ENCODE peak calls at places on chromosome 9, in nine cellular contexts. L is tibial nerve; U is neuronal stem cell; B is AG10803; Q is CD8-positive, alpha-beta T cell; O is heart left ventricle; J is thyroid gland; Y is fibroblast of lung; C is cardiac fibroblast. M is an unnamed sample.

GRCh38 chr9:72897069-72897649 is 55.7 kb downstream of the ALDH1A1 start:
- DNase-seq in L (no peak), O (no peak), U (no peak), J (no peak), Y (no peak), B (no peak), C (no peak), Q (no peak), M (no peak)

GRCh38 chr9:125121156-125121555 is 22.2 kb downstream of the SCAI start:
- DNase-seq in Q (no peak), C (no peak), O (no peak), J (no peak), L (no peak), B (no peak), Y (peak), U (no peak), M (no peak)

GRCh38 chr9:12884736-12885395 is 110.0 kb downstream of the LURAP1L start:
- DNase-seq in Y (peak), Q (no peak), C (peak), L (no peak), J (no peak), U (no peak), B (peak), O (no peak), M (peak)

GRCh38 chr9:42388146-42388690 is 204.8 kb downstream of the SPATA31A6 start:
- DNase-seq in J (no peak), L (no peak), U (no peak), C (no peak), B (no peak), Y (no peak), Q (no peak), O (no peak), M (no peak)

GRCh38 chr9:18896531-18897179 is 136.4 kb downstream of the SAXO1 start:
- DNase-seq in U (no peak), Q (no peak), B (no peak), O (no peak), J (no peak), C (no peak), L (no peak), Y (peak), M (no peak)

GRCh38 chr9:133638076-133638475 is 1.9 kb downstream of the DBH start:
- DNase-seq in L (no peak), Y (no peak), J (no peak), B (no peak), C (no peak), U (no peak), Q (no peak), O (no peak), M (no peak)

GRCh38 chr9:123522921-123523320 is 166.9 kb downstream of the CRB2 start:
- DNase-seq in C (no peak), O (no peak), Y (no peak), L (no peak), J (no peak), Q (no peak), U (no peak), B (peak), M (no peak)

GRCh38 chr9:15206949-15207696 is 99.9 kb downstream of the TTC39B start:
- DNase-seq in J (no peak), Y (no peak), O (no peak), U (no peak), C (no peak), L (no peak), Q (no peak), B (no peak), M (no peak)

GRCh38 chr9:134224130-134224826 is 59.9 kb upstream of the RNU6ATAC start:
- DNase-seq in C (no peak), L (no peak), O (no peak), J (no peak), U (no peak), B (no peak), Q (no peak), Y (no peak), M (no peak)

GRCh38 chr9:130934246-130934645 is 4.8 kb downstream of the FIBCD1 start:
- DNase-seq in B (no peak), L (no peak), O (no peak), Y (no peak), J (no peak), Q (no peak), C (no peak), U (no peak), M (no peak)

GRCh38 chr9:125763373-125763772 is 16.2 kb downstream of the PBX3 start:
- DNase-seq in U (no peak), L (no peak), Y (peak), J (no peak), C (peak), O (no peak), Q (no peak), B (no peak), M (peak)

GRCh38 chr9:88776717-88777497 is 214.4 kb upstream of the S1PR3 start:
- DNase-seq in B (peak), Y (peak), J (no peak), U (no peak), O (no peak), Q (no peak), L (no peak), C (peak), M (no peak)

GRCh38 chr9:107637421-107638420 is 148.2 kb upstream of the KLF4 start:
- DNase-seq in C (peak), Y (peak), U (peak), Q (no peak), O (peak), L (peak), B (peak), J (peak), M (peak)

GRCh38 chr9:113886471-113886870 is 10.4 kb downstream of the ZNF618 start:
- DNase-seq in L (no peak), C (peak), Q (no peak), J (no peak), Y (no peak), B (no peak), U (no peak), O (no peak), M (no peak)

GRCh38 chr9:132384376-132384775 is 22.3 kb downstream of the TTF1 start:
- DNase-seq in B (no peak), L (no peak), C (no peak), Y (no peak), Q (no peak), U (no peak), J (no peak), O (no peak), M (no peak)

GRCh38 chr9:92952861-92953620 is 5.7 kb downstream of the FGD3 start:
- DNase-seq in U (no peak), C (peak), Y (peak), L (no peak), O (no peak), Q (no peak), J (peak), B (no peak), M (no peak)
- H3K4me3 ChIP-seq in U (no peak), C (no peak), Y (no peak), L (no peak), O (no peak), Q (peak), J (no peak), B (no peak), M (no peak)

GRCh38 chr9:85717220-85717619 is 24.5 kb downstream of the AGTPBP1 start:
- DNase-seq in J (no peak), L (no peak), Q (no peak), O (no peak), Y (no peak), B (no peak), U (no peak), C (no peak), M (no peak)
- H3K4me3 ChIP-seq in J (no peak), L (no peak), Q (no peak), O (no peak), Y (no peak), B (no peak), U (no peak), C (no peak), M (no peak)

DNA sequence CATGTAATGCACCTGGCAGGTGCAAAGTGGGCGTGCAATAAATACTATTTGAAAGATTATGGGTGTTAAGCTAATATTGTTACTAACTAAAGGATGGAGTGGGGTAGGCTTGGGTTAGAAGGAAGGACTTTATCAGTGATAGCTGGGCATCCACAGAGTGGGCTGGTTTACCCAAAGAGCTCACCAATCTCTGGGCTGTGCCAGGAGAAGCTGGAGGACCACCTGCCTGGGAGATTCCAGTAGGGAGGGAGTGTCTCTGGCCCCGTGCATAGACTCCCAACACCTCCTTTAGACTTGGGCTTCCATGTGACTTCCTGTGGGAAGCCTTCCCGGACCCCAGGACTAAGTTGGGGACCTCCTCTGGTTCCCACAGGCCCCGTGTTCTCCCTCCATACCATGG is 5.6 kb upstream of the URM1 start:
- DNase-seq in U (no peak), C (no peak), Y (no peak), L (no peak), Q (no peak), O (no peak), J (no peak), B (no peak), M (no peak)
- H3K4me3 ChIP-seq in U (no peak), C (no peak), Y (no peak), L (no peak), Q (peak), O (no peak), J (no peak), B (no peak), M (peak)

GRCh38 chr9:37187713-37188439 is 67.5 kb downstream of the ZCCHC7 start:
- DNase-seq in L (no peak), C (no peak), Q (no peak), U (no peak), O (no peak), J (no peak), Y (peak), B (no peak), M (no peak)
- H3K4me3 ChIP-seq in L (no peak), C (no peak), Q (no peak), U (no peak), O (no peak), J (no peak), Y (no peak), B (no peak), M (no peak)

M was measured in SJCRH30.